ENCODE peak calls at places on chromosomes 2 and 18, in four cellular contexts. One of them, this sample, is unnamed.

GRCh38 chr2:159045545-159046454 is 77.4 kb downstream of the TANC1 start:
- DNase-seq in left ventricle myocardium inferior: no peak
- DNase-seq in ovary: no peak
- DNase-seq in HCT116: no peak
- DNase-seq in this sample: peak; percentile 91

GRCh38 chr18:77608807-77609206 is 359.2 kb downstream of the GALR1 start:
- DNase-seq in left ventricle myocardium inferior: no peak
- DNase-seq in ovary: no peak
- DNase-seq in HCT116: no peak
- DNase-seq in this sample: no peak

GRCh38 chr2:224195954-224196571 is 157.0 kb upstream of the SERPINE2 start:
- DNase-seq in left ventricle myocardium inferior: peak; percentile 22
- DNase-seq in ovary: peak; percentile 64
- DNase-seq in HCT116: no peak
- DNase-seq in this sample: no peak

GRCh38 chr2:601806-602455 is 75.3 kb downstream of the TMEM18 start:
- DNase-seq in left ventricle myocardium inferior: no peak
- DNase-seq in ovary: no peak
- DNase-seq in HCT116: no peak
- DNase-seq in this sample: no peak

GRCh38 chr2:127545189-127545588 is 9.7 kb downstream of the MYO7B start:
- DNase-seq in left ventricle myocardium inferior: no peak
- DNase-seq in ovary: no peak
- DNase-seq in HCT116: no peak
- DNase-seq in this sample: no peak

GRCh38 chr2:166180951-166181812 is 53.4 kb upstream of the SCN1A start:
- DNase-seq in left ventricle myocardium inferior: no peak
- DNase-seq in ovary: no peak
- DNase-seq in HCT116: peak; percentile 13
- DNase-seq in this sample: no peak

GRCh38 chr2:100786297-100786658 is 33.7 kb upstream of the NPAS2 start:
- DNase-seq in left ventricle myocardium inferior: peak; percentile 39
- DNase-seq in ovary: no peak
- DNase-seq in HCT116: no peak
- DNase-seq in this sample: peak; percentile 36

GRCh38 chr2:118974103-118974911 is 32.3 kb downstream of the MARCO start:
- DNase-seq in left ventricle myocardium inferior: no peak
- DNase-seq in ovary: no peak
- DNase-seq in HCT116: no peak
- DNase-seq in this sample: no peak

GRCh38 chr18:51622676-51623075 is 425.2 kb upstream of the MEX3C start:
- DNase-seq in left ventricle myocardium inferior: no peak
- DNase-seq in ovary: no peak
- DNase-seq in HCT116: no peak
- DNase-seq in this sample: no peak

GRCh38 chr18:75205760-75206109 is 3.2 kb downstream of the PTGR3 start:
- DNase-seq in left ventricle myocardium inferior: no peak
- DNase-seq in ovary: no peak
- DNase-seq in HCT116: no peak
- DNase-seq in this sample: no peak

GRCh38 chr2:73594241-73594640 is 48.0 kb downstream of the NAT8 start:
- DNase-seq in left ventricle myocardium inferior: no peak
- DNase-seq in ovary: no peak
- DNase-seq in HCT116: no peak
- DNase-seq in this sample: no peak

GRCh38 chr2:46812381-46813024 is 103.1 kb downstream of the MCFD2 start:
- DNase-seq in left ventricle myocardium inferior: peak; percentile 73
- DNase-seq in ovary: peak; percentile 69
- DNase-seq in HCT116: no peak
- DNase-seq in this sample: no peak

DNA sequence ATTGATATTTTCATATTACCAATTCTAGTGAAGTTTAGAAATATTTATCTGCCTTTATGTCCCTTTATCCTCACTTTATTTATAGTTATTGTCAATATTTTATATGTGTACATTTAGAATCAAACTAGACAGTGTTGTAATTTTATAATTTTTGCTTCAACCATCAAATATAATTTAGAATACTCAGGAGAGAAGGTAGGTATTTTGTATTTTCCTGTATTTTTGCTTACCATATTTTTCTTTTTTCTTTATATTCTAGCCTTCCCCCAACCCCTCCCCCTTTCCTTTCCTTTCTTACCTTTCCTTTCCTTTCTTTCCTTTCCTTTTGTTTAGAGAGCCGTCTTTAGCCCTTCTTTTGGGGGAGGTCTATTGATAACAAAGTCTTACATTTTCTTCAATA is 140.2 kb downstream of the LRRTM1 start:
- DNase-seq in left ventricle myocardium inferior: no peak
- DNase-seq in ovary: no peak
- DNase-seq in HCT116: no peak
- DNase-seq in this sample: no peak
- TF ChIP-seq CTCF in left ventricle myocardium inferior: no peak
- TF ChIP-seq CTCF in ovary: no peak
- TF ChIP-seq CTCF in HCT116: no peak
- TF ChIP-seq CTCF in this sample: no peak

GRCh38 chr2:239241431-239241830 is 159.4 kb downstream of the HDAC4 start:
- DNase-seq in left ventricle myocardium inferior: no peak
- DNase-seq in ovary: no peak
- DNase-seq in HCT116: no peak
- DNase-seq in this sample: no peak

GRCh38 chr2:239240480-239240881 is 160.3 kb downstream of the HDAC4 start:
- DNase-seq in left ventricle myocardium inferior: peak; percentile 75
- DNase-seq in ovary: no peak
- DNase-seq in HCT116: no peak
- DNase-seq in this sample: no peak

GRCh38 chr2:239238839-239239606 is 161.8 kb downstream of the HDAC4 start:
- DNase-seq in left ventricle myocardium inferior: no peak
- DNase-seq in ovary: no peak
- DNase-seq in HCT116: no peak
- DNase-seq in this sample: no peak

GRCh38 chr2:239238381-239238780 is 162.4 kb downstream of the HDAC4 start:
- DNase-seq in left ventricle myocardium inferior: no peak
- DNase-seq in ovary: no peak
- DNase-seq in HCT116: no peak
- DNase-seq in this sample: no peak

DNA sequence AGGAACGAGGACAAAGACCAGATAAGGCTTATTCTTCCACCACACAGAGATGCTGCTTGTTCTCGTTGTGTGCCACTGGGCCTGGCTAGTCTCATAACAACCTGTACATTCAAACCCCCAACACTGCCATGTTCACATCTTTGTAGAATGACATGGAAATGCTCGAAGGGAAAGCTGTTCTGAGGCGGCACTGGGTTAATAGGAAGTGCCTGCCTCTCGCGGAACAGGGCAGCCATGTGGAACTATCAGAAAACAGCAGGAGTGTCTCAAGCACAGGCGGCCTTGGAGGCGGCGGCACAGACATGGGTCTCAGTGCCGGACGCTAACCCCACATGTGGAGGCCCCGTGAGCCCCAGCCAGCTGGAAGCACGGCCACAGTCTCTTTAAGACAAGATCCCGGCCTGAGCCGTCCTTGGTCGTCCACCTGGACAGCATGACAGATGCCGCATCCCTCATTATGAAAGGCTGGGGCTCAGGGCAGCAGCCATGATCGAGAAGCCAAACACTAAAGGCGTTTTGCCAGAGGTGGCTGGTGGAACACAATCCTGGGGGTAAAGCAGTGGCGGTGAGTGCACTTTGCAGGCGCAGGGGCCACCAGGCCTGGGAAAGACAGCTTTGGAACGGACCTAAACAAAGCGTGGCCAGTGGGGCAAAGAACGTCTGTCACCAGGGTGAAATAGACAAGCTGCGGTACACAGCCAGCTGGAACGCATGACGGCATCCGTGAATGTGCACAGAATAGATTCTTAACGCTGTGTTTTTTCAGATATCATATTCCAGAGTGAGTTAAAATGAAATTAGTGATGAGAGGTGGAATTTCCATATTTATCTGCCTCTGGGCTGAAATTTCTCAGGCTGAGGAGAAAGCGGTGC is 161.0 kb downstream of the HDAC4 start:
- DNase-seq in left ventricle myocardium inferior: no peak
- DNase-seq in ovary: peak; percentile 69
- DNase-seq in HCT116: no peak
- DNase-seq in this sample: no peak
- H3K4me3 ChIP-seq in left ventricle myocardium inferior: peak overlapping the region; percentile 48
- H3K4me3 ChIP-seq in ovary: no peak overlapping the region
- H3K4me3 ChIP-seq in HCT116: no peak overlapping the region
- H3K4me3 ChIP-seq in this sample: no peak overlapping the region

DNA sequence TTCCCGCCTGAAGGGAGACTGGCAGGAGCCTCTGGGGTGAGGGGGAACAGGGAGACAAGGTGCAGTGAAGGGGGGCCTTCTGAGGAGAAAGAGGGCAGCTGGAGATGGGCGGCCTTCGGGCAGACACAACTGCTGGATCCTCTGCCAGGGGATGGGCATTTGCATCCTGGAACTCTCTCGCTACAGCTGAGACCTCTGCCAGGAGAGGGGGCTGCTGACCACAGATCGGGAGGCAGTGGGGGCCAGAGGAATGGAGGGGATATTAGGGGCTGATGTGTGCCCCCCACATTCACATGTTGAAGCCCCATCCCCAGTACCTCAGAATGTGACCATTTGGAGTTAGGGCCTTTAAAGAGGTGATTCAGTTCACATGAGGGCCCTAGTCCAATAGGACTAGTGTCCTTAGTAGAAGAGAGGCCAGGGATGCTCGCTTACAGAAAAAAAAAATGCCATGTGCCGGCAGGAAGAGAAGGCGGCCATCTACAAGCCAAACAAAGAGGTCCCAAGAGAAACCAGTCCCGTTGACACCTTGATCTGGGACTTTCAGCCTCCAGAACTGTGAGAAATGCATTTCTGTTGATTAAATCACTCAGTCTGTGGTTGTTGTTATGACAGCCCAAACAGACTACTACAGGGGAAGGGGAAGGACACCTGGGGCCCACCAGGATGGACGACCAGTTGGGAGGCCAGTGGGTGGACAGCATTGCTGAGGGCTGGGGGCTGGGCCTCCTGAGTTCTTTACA is 50.0 kb downstream of the TRABD2A start:
- DNase-seq in left ventricle myocardium inferior: no peak
- DNase-seq in ovary: peak; percentile 53
- DNase-seq in HCT116: no peak
- DNase-seq in this sample: no peak
- TF ChIP-seq CTCF in left ventricle myocardium inferior: no peak
- TF ChIP-seq CTCF in ovary: no peak
- TF ChIP-seq CTCF in HCT116: peak; percentile 7
- TF ChIP-seq CTCF in this sample: no peak

DNA sequence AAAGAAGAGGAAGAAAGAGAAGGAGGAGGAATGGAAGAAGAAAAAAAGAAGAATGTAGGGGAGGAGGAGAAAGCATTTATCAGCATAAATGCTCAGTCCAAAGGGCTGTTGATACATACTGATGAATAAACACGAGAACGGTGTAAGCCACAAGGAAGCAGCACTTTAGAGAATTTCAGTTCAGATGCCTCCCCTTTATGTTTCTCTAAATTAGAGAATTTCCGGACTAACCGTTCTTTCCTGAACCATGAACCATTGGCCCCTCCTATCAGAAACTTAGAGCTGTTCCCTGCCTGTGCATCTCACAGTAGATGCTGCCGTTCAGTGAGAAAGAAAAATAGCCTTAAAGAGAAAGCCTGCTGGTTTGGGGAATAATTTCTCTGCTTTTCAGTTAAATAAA is 49.2 kb upstream of the TUBA3D start:
- DNase-seq in left ventricle myocardium inferior: no peak
- DNase-seq in ovary: no peak
- DNase-seq in HCT116: no peak
- DNase-seq in this sample: no peak
- H3K4me3 ChIP-seq in left ventricle myocardium inferior: no peak overlapping the region
- H3K4me3 ChIP-seq in ovary: no peak overlapping the region
- H3K4me3 ChIP-seq in HCT116: no peak overlapping the region
- H3K4me3 ChIP-seq in this sample: no peak overlapping the region

This sample was measured in LNCaP clone FGC.